ENCODE peak calls at places on chromosomes 5 and 9, in six cellular contexts. M is mesendoderm, I is suprapubic skin, A is neuronal stem cell, K is cardiac muscle cell, C is mesenchymal stem cell. E is an unnamed sample.
A peak's percentile ranks its signal among the peaks of the same experiment; 100 is the strongest.

GRCh38 chr5:57155033-57155432 is 18.8 kb upstream of the GPBP1 start:
- DNase-seq in K (no peak), C (no peak), M (no peak), I (no peak), A (no peak), E (no peak)

GRCh38 chr5:40775085-40775845 is 19.5 kb upstream of the TTC33 start:
- DNase-seq in M (no peak), I (no peak), C (no peak), K (no peak), A (no peak), E (no peak)

GRCh38 chr5:85823462-85824426 is 794.0 kb upstream of the COX7C start:
- DNase-seq in A (no peak), M (peak; percentile 5), I (no peak), C (no peak), K (no peak), E (peak; percentile 85)

GRCh38 chr5:142900926-142901325 is 130.7 kb downstream of the ARHGAP26 start:
- DNase-seq in C (peak; percentile 72), A (no peak), M (no peak), K (peak; percentile 65), I (no peak), E (no peak)

GRCh38 chr9:132451276-132451675 is 41.3 kb downstream of the CFAP77 start:
- DNase-seq in A (no peak), K (no peak), C (no peak), I (no peak), M (no peak), E (no peak)

GRCh38 chr5:87136096-87136495 is 131.6 kb upstream of the RASA1 start:
- DNase-seq in I (no peak), M (no peak), A (no peak), K (no peak), C (no peak), E (no peak)

GRCh38 chr5:59296317-59297264 is 596.9 kb downstream of the PDE4D start:
- DNase-seq in M (no peak), C (peak; percentile 69), I (no peak), K (peak; percentile 56), A (no peak), E (no peak)

GRCh38 chr5:115402822-115403577 is 106.5 kb upstream of the CCDC112 start:
- DNase-seq in I (no peak), K (peak; percentile 72), A (no peak), M (no peak), C (no peak), E (no peak)

GRCh38 chr5:139414601-139415121 is 10.8 kb upstream of the SPATA24 start:
- DNase-seq in C (no peak), A (no peak), I (no peak), M (no peak), K (no peak), E (no peak)

GRCh38 chr5:1884638-1885475 is 2.1 kb upstream of the IRX4 start:
- DNase-seq in C (no peak), I (no peak), K (no peak), A (no peak), M (peak; percentile 39), E (no peak)
- H3K27me3 ChIP-seq in C (peaks cover 94% of the 10 kb centered on the region), I (peaks cover 99% of the 10 kb centered on the region), K (peaks cover 100% of the 10 kb centered on the region), A (peaks cover 72% of the 10 kb centered on the region), M (peaks cover 69% of the 10 kb centered on the region), E (peaks cover 90% of the 10 kb centered on the region)

GRCh38 chr5:93590511-93590910 is 7.5 kb downstream of the NR2F1 start:
- DNase-seq in M (no peak), K (peak; percentile 34), C (peak; percentile 5), A (no peak), I (no peak), E (no peak)

GRCh38 chr5:93588586-93589347 is 5.7 kb downstream of the NR2F1 start:
- DNase-seq in I (no peak), K (peak; percentile 48), A (no peak), M (no peak), C (peak; percentile 46), E (no peak)

GRCh38 chr5:93589348-93589662 is 6.3 kb downstream of the NR2F1 start:
- DNase-seq in I (no peak), K (no peak), M (no peak), C (peak; percentile 19), A (no peak), E (no peak)

GRCh38 chr5:93591323-93591945 is 8.4 kb downstream of the NR2F1 start:
- DNase-seq in C (no peak), M (no peak), I (no peak), A (no peak), K (no peak), E (no peak)

DNA sequence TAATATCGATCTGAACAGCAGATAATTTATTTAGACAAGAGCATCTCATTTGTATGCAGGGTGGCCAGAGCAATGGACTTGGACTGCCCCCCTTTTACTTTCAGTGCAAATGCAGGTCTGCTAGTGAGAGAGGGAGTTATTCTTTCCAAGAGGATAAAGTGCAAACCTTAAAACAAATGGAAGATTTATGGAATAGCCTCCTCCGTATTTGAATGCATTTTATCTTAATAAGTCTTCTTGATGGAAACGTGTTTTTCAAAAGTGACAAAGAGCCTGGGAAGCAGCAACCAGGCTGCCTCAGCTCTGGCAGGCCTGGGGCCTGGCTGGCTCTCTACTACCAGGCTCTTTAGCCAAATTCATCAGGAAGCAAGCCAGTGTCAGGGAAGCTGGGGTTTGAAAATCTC is 6.8 kb downstream of the NR2F1 start:
- DNase-seq in C (peak; percentile 40), I (no peak), K (no peak), M (no peak), A (no peak), E (no peak)
- H3K27me3 ChIP-seq in C (peaks cover 29% of the 10 kb centered on the region), I (peaks cover 56% of the 10 kb centered on the region), K (peaks cover 100% of the 10 kb centered on the region), M (peaks cover 79% of the 10 kb centered on the region), A (peaks cover 7% of the 10 kb centered on the region), E (no peaks in the 10 kb centered on the region)

DNA sequence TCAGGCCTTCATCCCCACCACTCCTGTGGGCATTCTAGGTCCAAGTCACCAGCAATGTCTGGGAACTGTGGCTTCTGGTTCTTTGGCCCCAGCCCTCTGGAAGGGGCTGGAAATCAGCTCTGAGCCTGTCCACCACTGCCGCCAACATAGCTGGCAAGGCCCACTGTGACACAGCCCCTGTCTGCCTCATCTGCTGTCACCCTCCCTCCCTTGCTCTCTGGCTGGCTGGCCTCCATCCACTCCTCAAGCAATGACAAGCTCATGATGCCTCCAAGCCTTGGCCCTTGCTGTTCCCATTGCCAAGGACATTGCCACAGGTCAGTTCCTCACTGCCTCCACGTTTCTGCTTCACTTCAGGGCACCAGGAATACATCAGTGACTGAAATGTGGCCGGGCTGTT is 93.7 kb downstream of the LHX2 start:
- DNase-seq in M (no peak), I (no peak), A (no peak), C (no peak), K (no peak), E (no peak)
- H3K27me3 ChIP-seq in M (no peaks in the 10 kb centered on the region), I (peaks cover 8% of the 10 kb centered on the region), A (no peaks in the 10 kb centered on the region), C (peaks cover 28% of the 10 kb centered on the region), K (peaks cover 17% of the 10 kb centered on the region), E (no peaks in the 10 kb centered on the region)

DNA sequence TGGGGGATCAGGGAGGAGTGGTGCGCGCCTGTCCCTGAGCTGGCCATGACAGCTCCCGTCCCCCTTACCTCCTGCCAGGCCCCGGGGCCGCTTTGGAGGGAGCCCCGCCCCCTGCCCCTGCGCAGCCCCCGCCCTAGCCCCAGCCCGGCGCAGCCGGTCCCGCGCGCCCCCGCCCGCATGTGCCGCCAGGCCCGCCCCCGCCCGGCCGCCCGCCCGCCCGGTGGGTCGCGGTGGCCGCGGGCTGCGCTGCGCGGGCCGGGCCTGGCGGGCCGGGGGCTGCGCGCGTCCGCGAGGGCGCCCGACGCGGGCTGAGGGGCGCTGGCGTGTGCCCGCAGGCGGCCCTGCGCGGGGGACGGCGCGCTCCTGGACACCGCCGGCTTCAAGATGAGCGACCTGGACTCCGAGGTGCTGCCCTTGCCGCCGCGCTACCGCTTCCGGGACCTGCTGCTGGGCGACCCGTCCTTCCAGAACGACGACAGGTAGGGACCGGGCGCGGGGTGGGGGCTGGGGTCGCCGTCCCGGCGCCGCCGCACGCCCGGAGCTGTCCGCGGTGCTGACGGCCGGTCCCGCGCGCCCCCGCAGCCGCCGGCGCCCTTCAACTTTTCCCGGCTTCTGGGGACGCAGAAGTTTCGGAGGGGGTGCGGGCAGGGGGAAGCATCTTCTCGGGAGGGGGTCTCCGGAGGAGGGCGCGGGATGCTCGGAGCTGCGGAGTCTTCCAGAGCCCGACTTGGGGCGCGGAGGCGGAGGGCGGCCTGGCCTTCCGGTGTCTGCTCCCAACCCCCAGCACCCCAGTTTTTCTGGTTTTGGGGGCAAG is 12.5 kb downstream of the KCNT1 start:
- DNase-seq in M (peak; percentile 49), C (no peak), A (peak; percentile 65), I (no peak), K (no peak), E (peak; percentile 60)
- H3K27me3 ChIP-seq in M (peaks cover 5% of the 10 kb centered on the region), C (peaks cover 50% of the 10 kb centered on the region), A (peaks cover 3% of the 10 kb centered on the region), I (peaks cover 97% of the 10 kb centered on the region), K (peaks cover 88% of the 10 kb centered on the region), E (no peaks in the 10 kb centered on the region)

DNA sequence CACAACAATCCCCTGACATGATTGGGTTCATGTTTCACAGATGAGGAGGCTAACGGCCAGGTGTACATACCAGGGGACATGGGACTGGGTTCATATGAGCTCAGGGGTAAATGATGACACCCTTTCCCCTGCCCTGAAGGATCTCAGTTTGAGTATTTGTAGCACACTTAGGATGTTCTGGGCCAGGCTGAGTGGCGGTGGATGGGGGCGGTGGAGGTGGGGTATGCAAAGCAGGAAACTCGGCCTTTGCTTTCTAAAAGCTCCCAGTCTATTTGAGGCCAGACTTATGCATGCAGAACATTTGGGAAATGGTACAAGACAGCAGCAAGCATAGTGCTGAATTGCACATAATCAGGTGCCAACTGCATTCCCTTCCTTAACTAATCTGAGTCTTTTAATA is 5.0 kb upstream of the KCNIP1 start:
- DNase-seq in C (no peak), M (no peak), K (no peak), A (no peak), I (no peak), E (no peak)
- H3K27me3 ChIP-seq in C (no peaks in the 10 kb centered on the region), M (no peaks in the 10 kb centered on the region), K (peaks cover 23% of the 10 kb centered on the region), A (no peaks in the 10 kb centered on the region), I (peaks cover 14% of the 10 kb centered on the region), E (peaks cover 32% of the 10 kb centered on the region)